ENCODE peak calls at places on chromosomes 4 and X, in eight cellular contexts. N is A549, O is SK-N-SH, V is GM12878, P is HepG2, F is HCT116, Q is K562, X is H1. Y is an unnamed sample.

GRCh38 chr4:150579591-150580234 is 2.2 kb upstream of the MAB21L2 start:
- DNase-seq in P (no peak), X (no peak), N (no peak), Q (no peak), O (peak; percentile 57), F (no peak), V (no peak), Y (no peak)

GRCh38 chrX:41043950-41044349 is 41.3 kb upstream of the USP9X start:
- DNase-seq in V (no peak), O (no peak), P (no peak), N (no peak), Q (no peak), X (no peak), F (no peak), Y (peak; percentile 37)

GRCh38 chr4:139786494-139787354 is 121.1 kb downstream of the MGST2 start:
- DNase-seq in F (no peak), O (peak; percentile 52), P (no peak), X (no peak), V (no peak), N (no peak), Q (no peak), Y (no peak)

GRCh38 chrX:2311483-2311882 is 189.3 kb downstream of the DHRSX start:
- DNase-seq in V (no peak), X (peak; percentile 33), P (no peak), Q (no peak), F (no peak), O (no peak), N (no peak), Y (no peak)

GRCh38 chr4:119139822-119140252 is 4.2 kb downstream of the MYOZ2 start:
- DNase-seq in P (no peak), N (no peak), X (no peak), O (no peak), V (no peak), Q (no peak), F (no peak), Y (peak; percentile 68)

GRCh38 chrX:98931194-98931593 is 1478.9 kb downstream of the PCDH19 start:
- DNase-seq in O (no peak), Q (no peak), F (no peak), N (no peak), P (no peak), X (no peak), V (no peak), Y (no peak)

GRCh38 chr4:186714006-186714675 is 9.5 kb downstream of the FAT1 start:
- DNase-seq in F (no peak), N (no peak), V (no peak), Q (no peak), X (no peak), O (no peak), P (no peak), Y (no peak)

GRCh38 chr4:165294907-165295306 is 32.6 kb upstream of the MSMO1 start:
- DNase-seq in N (no peak), P (no peak), F (no peak), Q (no peak), O (no peak), V (peak; percentile 25), X (no peak), Y (no peak)

GRCh38 chr4:111808174-111808573 is 337.1 kb upstream of the FAM241A start:
- DNase-seq in O (no peak), X (no peak), F (no peak), N (no peak), V (no peak), P (no peak), Q (no peak), Y (no peak)

GRCh38 chr4:55001538-55001937 is 123.9 kb downstream of the KDR start:
- DNase-seq in V (no peak), O (no peak), X (no peak), N (no peak), F (no peak), Q (no peak), P (no peak), Y (no peak)

GRCh38 chr4:172830295-172830764 is 338.3 kb upstream of the GALNT7 start:
- DNase-seq in F (peak; percentile 13), O (peak; percentile 12), Q (peak; percentile 39), P (peak; percentile 2), X (no peak), V (no peak), N (peak; percentile 47), Y (peak; percentile 14)

GRCh38 chr4:182925298-182925738 is 8.1 kb upstream of the DCTD start:
- DNase-seq in X (peak; percentile 78), F (peak; percentile 91), O (peak; percentile 79), V (peak; percentile 47), P (peak; percentile 89), Q (peak; percentile 53), N (peak; percentile 85), Y (peak; percentile 69)

GRCh38 chrX:85243761-85244410 is at the start of the genes SATL1 and ZNF711:
- DNase-seq in Q (peak; percentile 18), O (peak; percentile 87), N (peak; percentile 51), X (peak; percentile 64), V (no peak), P (peak; percentile 21), F (peak; percentile 13), Y (peak; percentile 61)

GRCh38 chrX:20609916-20610415 is 343.3 kb upstream of the RPS6KA3 start:
- DNase-seq in N (no peak), X (no peak), Q (no peak), O (no peak), P (no peak), V (no peak), F (no peak), Y (no peak)

GRCh38 chrX:26783512-26784225 is 567.7 kb downstream of the MAGEB5 start:
- DNase-seq in P (peak; percentile 65), V (no peak), X (peak; percentile 17), N (peak; percentile 40), Q (peak; percentile 2), O (peak; percentile 14), F (peak; percentile 29), Y (peak; percentile 87)

GRCh38 chr4:7769936-7770674 is 169.6 kb downstream of the AFAP1 start:
- DNase-seq in F (no peak), N (peak; percentile 22), O (peak; percentile 73), Q (no peak), V (no peak), P (peak; percentile 53), X (no peak), Y (peak; percentile 14)

GRCh38 chr4:93201471-93201870 is 627.1 kb upstream of the ATOH1 start:
- DNase-seq in N (no peak), P (no peak), X (no peak), O (no peak), F (no peak), V (no peak), Q (no peak), Y (no peak)

GRCh38 chrX:153378607-153379006 is 22.5 kb downstream of the PNMA6E start:
- DNase-seq in F (no peak), P (no peak), V (no peak), X (no peak), O (no peak), Q (no peak), N (no peak), Y (no peak)

DNA sequence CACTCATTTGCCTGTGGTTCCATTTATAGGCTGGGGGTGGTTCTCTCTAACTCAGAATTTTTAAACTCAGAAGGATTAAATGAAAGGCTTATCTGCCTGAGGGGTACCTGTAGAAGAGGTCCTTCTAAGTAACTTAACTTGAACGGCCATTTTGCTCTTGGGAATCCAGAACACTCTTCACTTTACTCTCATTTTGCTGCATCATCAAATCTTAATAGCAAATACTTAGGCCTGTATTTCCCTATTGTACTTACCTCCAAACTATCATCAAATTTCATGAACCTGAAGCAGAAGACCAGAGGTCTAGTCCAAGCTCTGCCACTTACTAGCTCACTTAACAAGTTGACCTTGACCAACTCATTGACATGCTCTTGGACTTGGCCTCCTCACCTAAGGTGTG is 70.4 kb downstream of the GRIA3 start:
- DNase-seq in N (no peak), F (no peak), P (no peak), V (no peak), Q (no peak), O (no peak), X (no peak), Y (no peak)
- H3K9me3 ChIP-seq in N (no peaks in the 10 kb centered on the region), F (no peaks in the 10 kb centered on the region), P (no peaks in the 10 kb centered on the region), V (no peaks in the 10 kb centered on the region), Q (no peaks in the 10 kb centered on the region), O (no peaks in the 10 kb centered on the region), X (no peaks in the 10 kb centered on the region), Y (no peaks in the 10 kb centered on the region)

GRCh38 chrX:13664026-13664425 is 11.1 kb downstream of the TCEANC start:
- DNase-seq in N (no peak), P (no peak), X (no peak), Q (no peak), O (no peak), F (no peak), V (no peak), Y (no peak)

GRCh38 chrX:13662537-13662841 is 9.5 kb downstream of the TCEANC start:
- DNase-seq in V (no peak), P (no peak), O (no peak), Q (no peak), X (no peak), F (no peak), N (no peak), Y (no peak)

GRCh38 chrX:13661735-13662536 is 9.0 kb downstream of the TCEANC start:
- DNase-seq in Q (no peak), O (no peak), N (no peak), P (no peak), X (no peak), V (no peak), F (no peak), Y (no peak)

GRCh38 chrX:13659057-13659456 is 6.1 kb downstream of the TCEANC start:
- DNase-seq in N (peak; percentile 31), F (no peak), V (no peak), X (no peak), Q (no peak), O (no peak), P (peak; percentile 8), Y (no peak)

GRCh38 chrX:13658602-13659001 is 5.7 kb downstream of the TCEANC start:
- DNase-seq in F (peak; percentile 35), N (peak; percentile 58), P (peak; percentile 34), O (peak; percentile 40), X (no peak), V (no peak), Q (peak; percentile 12), Y (peak; percentile 52)
- TF ChIP-seq CTCF in F (peak; percentile 42), N (peak; percentile 83), P (peak; percentile 65), O (peak; percentile 91), X (peak; percentile 36), V (peak; percentile 59), Q (peak; percentile 55), Y (peak; percentile 24)

GRCh38 chrX:128931071-128931470 is 592.2 kb downstream of the SMARCA1 start:
- DNase-seq in V (no peak), O (no peak), X (no peak), F (no peak), Q (no peak), P (no peak), N (no peak), Y (no peak)

GRCh38 chrX:128927363-128927762 is 595.9 kb downstream of the SMARCA1 start:
- DNase-seq in V (no peak), O (no peak), P (no peak), N (no peak), Q (no peak), X (no peak), F (no peak), Y (no peak)

GRCh38 chrX:128928636-128929035 is 594.7 kb downstream of the SMARCA1 start:
- DNase-seq in V (no peak), O (no peak), N (no peak), Q (no peak), X (no peak), P (no peak), F (no peak), Y (no peak)

GRCh38 chrX:128929281-128930057 is 593.8 kb downstream of the SMARCA1 start:
- DNase-seq in X (no peak), F (no peak), V (no peak), O (no peak), N (peak; percentile 3), Q (no peak), P (peak; percentile 86), Y (no peak)
- TF ChIP-seq MAX in X (no peak), F (no peak), V (no peak), O (no peak), N (no peak), Q (no peak), P (no peak), Y (no peak)

GRCh38 chr4:174228988-174229387 is 54.5 kb downstream of the FBXO8 start:
- DNase-seq in O (no peak), P (no peak), F (no peak), Q (no peak), V (no peak), X (no peak), N (no peak), Y (no peak)
- H3K9me3 ChIP-seq in O (no peaks in the 10 kb centered on the region), P (no peaks in the 10 kb centered on the region), F (no peaks in the 10 kb centered on the region), Q (no peaks in the 10 kb centered on the region), V (no peaks in the 10 kb centered on the region), X (no peaks in the 10 kb centered on the region), N (no peaks in the 10 kb centered on the region), Y (no peaks in the 10 kb centered on the region)